ENCODE peak calls at places on chromosome 18, in five cellular contexts. A, Z, S, W and B are unnamed samples.

GRCh38 chr18:67363694-67364093 is 152.8 kb downstream of the DSEL start:
- DNase-seq in A (no peak), Z (no peak), S (no peak), W (no peak), B (no peak)

GRCh38 chr18:49813071-49813320 is 337 bp downstream of the ACAA2 start:
- DNase-seq in A (peak; percentile 24), Z (peak; percentile 42), S (no peak), W (peak; percentile 18), B (no peak)

GRCh38 chr18:57780318-57781127 is 22.6 kb downstream of the ATP8B1 start:
- DNase-seq in A (no peak), Z (peak; percentile 94), S (no peak), W (no peak), B (peak; percentile 97)

GRCh38 chr18:36769611-36770314 is 59.0 kb downstream of the TPGS2 start:
- DNase-seq in A (peak; percentile 10), Z (no peak), S (peak; percentile 13), W (peak; percentile 58), B (peak; percentile 35)

GRCh38 chr18:3875376-3875775 is 425.4 kb downstream of the TGIF1 start:
- DNase-seq in A (no peak), Z (no peak), S (no peak), W (no peak), B (peak; percentile 36)

GRCh38 chr18:23250893-23251656 is 115.8 kb downstream of the CABLES1 start:
- DNase-seq in A (no peak), Z (no peak), S (no peak), W (no peak), B (no peak)

GRCh38 chr18:10463741-10464140 is 9.3 kb downstream of the APCDD1 start:
- DNase-seq in A (no peak), Z (no peak), S (no peak), W (no peak), B (no peak)

GRCh38 chr18:12750076-12750707 is 47.4 kb downstream of the PSMG2 start:
- DNase-seq in A (no peak), Z (peak; percentile 39), S (no peak), W (no peak), B (no peak)

GRCh38 chr18:79961527-79962291 is 2.7 kb upstream of the HSBP1L1 start:
- DNase-seq in A (peak; percentile 44), Z (peak; percentile 55), S (no peak), W (peak; percentile 69), B (no peak)

GRCh38 chr18:63736856-63737255 is 34.1 kb downstream of the SERPINB11 start:
- DNase-seq in A (no peak), Z (peak; percentile 9), S (peak; percentile 23), W (no peak), B (no peak)

GRCh38 chr18:63747006-63747405 is 28.2 kb upstream of the SERPINB7 start:
- DNase-seq in A (no peak), Z (no peak), S (no peak), W (no peak), B (no peak)

DNA sequence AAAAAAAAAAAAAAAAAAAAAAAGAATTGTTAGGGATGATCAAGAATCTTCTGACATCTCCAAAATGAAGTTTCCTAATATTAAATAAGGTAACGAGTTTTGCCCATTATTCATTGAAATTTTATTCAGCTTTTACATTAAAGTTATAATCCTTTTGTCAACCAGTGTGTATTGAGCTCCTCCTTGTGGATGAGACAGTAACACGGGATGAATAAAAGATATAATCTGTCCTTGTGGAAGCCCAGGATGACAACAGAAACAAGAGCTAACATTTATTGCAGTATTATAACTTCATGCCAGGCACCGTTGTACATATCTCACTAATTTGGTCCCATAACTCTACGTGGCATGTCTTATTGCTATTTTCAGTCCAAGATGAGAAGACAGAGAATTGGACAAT is 33.4 kb upstream of the SERPINB7 start:
- DNase-seq in A (no peak), Z (no peak), S (no peak), W (no peak), B (peak; percentile 71)
- TF ChIP-seq CTCF in A (no peak), Z (peak; percentile 33), S (peak; percentile 51), W (no peak), B (peak; percentile 77)

GRCh38 chr18:47936975-47937374 is 6.5 kb upstream of the SMAD2 start:
- DNase-seq in A (no peak), Z (no peak), S (no peak), W (no peak), B (no peak)
- H3K4me1 ChIP-seq in A (peaks cover 12% of the 10 kb centered on the region), Z (no peaks in the 10 kb centered on the region), S (no peaks in the 10 kb centered on the region), W (peaks cover 6% of the 10 kb centered on the region), B (no peaks in the 10 kb centered on the region)

GRCh38 chr18:62324917-62325805 is at the start of gene TNFRSF11A:
- DNase-seq in A (no peak), Z (no peak), S (no peak), W (peak; percentile 83), B (peak; percentile 33)
- TF ChIP-seq EZH2 in A (no peak), Z (no peak), S (no peak), W (no peak), B (no peak)

GRCh38 chr18:51135795-51136194 is 61.7 kb downstream of the MEX3C start:
- DNase-seq in A (peak; percentile 23), Z (no peak), S (peak; percentile 13), W (no peak), B (no peak)
- TF ChIP-seq CTCF in A (peak; percentile 56), Z (no peak), S (peak; percentile 61), W (peak; percentile 9), B (peak; percentile 58)

GRCh38 chr18:35040988-35041751 is at the start of gene MAPRE2:
- DNase-seq in A (peak; percentile 89), Z (peak; percentile 96), S (peak; percentile 85), W (peak; percentile 100), B (peak; percentile 97)
- H3K4me1 ChIP-seq in A (peaks cover 49% of the 10 kb centered on the region), Z (peaks cover 13% of the 10 kb centered on the region), S (peaks cover 25% of the 10 kb centered on the region), W (peaks cover 46% of the 10 kb centered on the region), B (peaks cover 15% of the 10 kb centered on the region)

GRCh38 chr18:11689031-11689971 is at the start of gene GNAL:
- DNase-seq in A (peak; percentile 55), Z (peak; percentile 90), S (peak; percentile 77), W (peak; percentile 62), B (peak; percentile 80)

GRCh38 chr18:11695736-11696135 is 6.7 kb downstream of the GNAL start:
- DNase-seq in A (no peak), Z (no peak), S (no peak), W (no peak), B (no peak)

DNA sequence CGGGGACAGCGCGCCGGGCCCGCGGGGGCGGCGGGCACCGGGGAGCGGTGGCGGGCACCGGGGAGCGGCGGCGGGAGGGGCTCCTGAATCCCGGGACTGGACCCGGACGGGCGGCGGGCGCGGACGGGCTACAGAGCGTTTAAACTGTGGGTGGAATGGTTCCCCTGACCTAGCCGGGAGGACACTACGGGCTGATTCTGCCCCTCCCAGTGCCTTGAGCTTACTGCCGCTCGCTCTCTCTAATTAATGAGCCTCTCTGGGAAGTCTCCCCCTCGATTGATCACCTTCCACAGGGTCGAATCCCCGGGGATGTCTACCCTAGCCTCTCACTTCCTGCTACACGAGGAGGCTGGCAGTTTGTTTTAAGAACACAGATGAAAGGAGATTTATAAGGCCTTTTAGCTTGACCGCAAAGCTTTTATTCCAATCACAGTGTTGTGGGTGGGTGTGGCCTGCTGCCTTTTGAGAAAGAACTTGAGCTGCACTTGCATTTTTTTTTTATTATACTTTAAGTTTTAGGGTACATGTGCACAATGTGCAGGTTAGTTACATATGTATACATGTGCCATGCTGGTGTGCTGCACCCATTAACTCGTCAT is 1.0 kb downstream of the GNAL start:
- DNase-seq in A (no peak), Z (peak; percentile 13), S (no peak), W (no peak), B (peak; percentile 11)
- TF ChIP-seq EZH2 in A (no peak), Z (peak; percentile 21), S (no peak), W (no peak), B (no peak)

DNA sequence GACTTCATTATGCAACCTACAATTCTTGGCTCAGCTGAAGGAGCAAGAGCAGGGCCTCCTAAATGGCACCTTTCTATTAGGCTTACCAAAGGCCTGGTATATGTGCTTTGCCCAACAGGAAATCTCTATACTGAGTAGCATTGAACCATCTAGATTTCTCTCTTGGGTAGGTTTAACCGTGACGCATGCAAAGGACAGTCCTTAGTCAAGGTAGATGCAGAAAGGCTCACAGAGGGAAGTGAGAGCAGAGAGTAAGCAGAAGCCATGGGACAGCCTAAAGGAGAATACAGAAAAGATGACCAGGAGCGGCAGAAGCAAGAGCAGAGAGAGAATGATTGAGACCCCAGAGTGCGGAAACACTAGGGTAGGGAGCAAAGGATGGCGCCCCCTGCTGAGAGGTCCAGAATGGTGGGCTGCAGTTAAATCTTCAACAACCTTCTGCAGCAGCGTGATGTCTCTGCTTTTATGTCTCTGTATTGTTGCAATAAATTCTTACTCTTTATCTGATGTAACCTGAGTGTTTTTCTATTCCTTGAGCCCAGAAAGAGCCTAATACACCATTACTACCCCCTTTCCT is 4.7 kb upstream of the OSBPL1A start:
- DNase-seq in A (no peak), Z (no peak), S (no peak), W (no peak), B (no peak)
- TF ChIP-seq CTCF in A (peak; percentile 29), Z (peak; percentile 32), S (peak; percentile 52), W (peak; percentile 30), B (peak; percentile 42)